ENCODE peak calls at places on chromosome 14, in four cellular contexts. One of them, this sample, is unnamed.

GRCh38 chr14:90523544-90523943 is 126.7 kb downstream of the CALM1 start:
- DNase-seq in Right ventricle myocardium superior: peak; percentile 13
- DNase-seq in PC-3: peak; percentile 56
- DNase-seq in stimulated activated naive CD4-positive, alpha-beta T cell: no peak
- DNase-seq in this sample: no peak

GRCh38 chr14:103688906-103689902 is 26.0 kb downstream of the XRCC3 start:
- DNase-seq in Right ventricle myocardium superior: no peak
- DNase-seq in PC-3: no peak
- DNase-seq in stimulated activated naive CD4-positive, alpha-beta T cell: no peak
- DNase-seq in this sample: no peak

GRCh38 chr14:52553002-52553670 is 500 bp downstream of the GPR137C start:
- DNase-seq in Right ventricle myocardium superior: peak; percentile 49
- DNase-seq in PC-3: peak; percentile 28
- DNase-seq in stimulated activated naive CD4-positive, alpha-beta T cell: peak; percentile 32
- DNase-seq in this sample: no peak

GRCh38 chr14:68553326-68553725 is 239.5 kb downstream of the ZFP36L1 start:
- DNase-seq in Right ventricle myocardium superior: no peak
- DNase-seq in PC-3: no peak
- DNase-seq in stimulated activated naive CD4-positive, alpha-beta T cell: no peak
- DNase-seq in this sample: no peak

GRCh38 chr14:105013150-105013787 is 7.6 kb downstream of the CDCA4 start:
- DNase-seq in Right ventricle myocardium superior: no peak
- DNase-seq in PC-3: no peak
- DNase-seq in stimulated activated naive CD4-positive, alpha-beta T cell: no peak
- DNase-seq in this sample: peak; percentile 23

GRCh38 chr14:99946652-99947489 is 118.4 kb upstream of the EVL start:
- DNase-seq in Right ventricle myocardium superior: no peak
- DNase-seq in PC-3: peak; percentile 39
- DNase-seq in stimulated activated naive CD4-positive, alpha-beta T cell: peak; percentile 40
- DNase-seq in this sample: no peak

GRCh38 chr14:105473677-105474477 is 744 bp upstream of the CRIP2 start:
- DNase-seq in Right ventricle myocardium superior: peak; percentile 97
- DNase-seq in PC-3: peak; percentile 89
- DNase-seq in stimulated activated naive CD4-positive, alpha-beta T cell: peak; percentile 73
- DNase-seq in this sample: peak; percentile 92

GRCh38 chr14:72644758-72645489 is 249.0 kb downstream of the DPF3 start:
- DNase-seq in Right ventricle myocardium superior: no peak
- DNase-seq in PC-3: no peak
- DNase-seq in stimulated activated naive CD4-positive, alpha-beta T cell: no peak
- DNase-seq in this sample: no peak

GRCh38 chr14:49954171-49954631 is 61.3 kb downstream of the ARF6 start:
- DNase-seq in Right ventricle myocardium superior: no peak
- DNase-seq in PC-3: no peak
- DNase-seq in stimulated activated naive CD4-positive, alpha-beta T cell: no peak
- DNase-seq in this sample: no peak

GRCh38 chr14:68824517-68825347 is 31.9 kb upstream of the ZFP36L1 start:
- DNase-seq in Right ventricle myocardium superior: peak; percentile 94
- DNase-seq in PC-3: peak; percentile 90
- DNase-seq in stimulated activated naive CD4-positive, alpha-beta T cell: no peak
- DNase-seq in this sample: no peak

GRCh38 chr14:23384364-23385080 is 7.7 kb downstream of the CMTM5 start:
- DNase-seq in Right ventricle myocardium superior: no peak
- DNase-seq in PC-3: no peak
- DNase-seq in stimulated activated naive CD4-positive, alpha-beta T cell: no peak
- DNase-seq in this sample: no peak

GRCh38 chr14:59754256-59754655 is 116.3 kb downstream of the RTN1 start:
- DNase-seq in Right ventricle myocardium superior: no peak
- DNase-seq in PC-3: no peak
- DNase-seq in stimulated activated naive CD4-positive, alpha-beta T cell: no peak
- DNase-seq in this sample: no peak

GRCh38 chr14:83217492-83217891 is 1683.8 kb upstream of the SEL1L start:
- DNase-seq in Right ventricle myocardium superior: no peak
- DNase-seq in PC-3: peak; percentile 7
- DNase-seq in stimulated activated naive CD4-positive, alpha-beta T cell: no peak
- DNase-seq in this sample: no peak

GRCh38 chr14:53955671-53956426 is 776 bp downstream of the BMP4 start:
- DNase-seq in Right ventricle myocardium superior: peak; percentile 82
- DNase-seq in PC-3: no peak
- DNase-seq in stimulated activated naive CD4-positive, alpha-beta T cell: no peak
- DNase-seq in this sample: peak; percentile 72

GRCh38 chr14:69719501-69719951 is 47.4 kb upstream of the SRSF5 start:
- DNase-seq in Right ventricle myocardium superior: peak; percentile 65
- DNase-seq in PC-3: no peak
- DNase-seq in stimulated activated naive CD4-positive, alpha-beta T cell: no peak
- DNase-seq in this sample: peak; percentile 63

GRCh38 chr14:54446201-54446693 is 5.1 kb upstream of the CNIH1 start:
- DNase-seq in Right ventricle myocardium superior: no peak
- DNase-seq in PC-3: peak; percentile 71
- DNase-seq in stimulated activated naive CD4-positive, alpha-beta T cell: no peak
- DNase-seq in this sample: no peak

GRCh38 chr14:32623300-32624093 is 294.4 kb downstream of the AKAP6 start:
- DNase-seq in Right ventricle myocardium superior: no peak
- DNase-seq in PC-3: peak; percentile 69
- DNase-seq in stimulated activated naive CD4-positive, alpha-beta T cell: no peak
- DNase-seq in this sample: no peak

GRCh38 chr14:65210118-65210826 is 108.0 kb upstream of the MAX start:
- DNase-seq in Right ventricle myocardium superior: no peak
- DNase-seq in PC-3: peak; percentile 41
- DNase-seq in stimulated activated naive CD4-positive, alpha-beta T cell: no peak
- DNase-seq in this sample: no peak

GRCh38 chr14:63745858-63746425 is 18.1 kb upstream of the SGPP1 start:
- DNase-seq in Right ventricle myocardium superior: no peak
- DNase-seq in PC-3: no peak
- DNase-seq in stimulated activated naive CD4-positive, alpha-beta T cell: no peak
- DNase-seq in this sample: no peak

GRCh38 chr14:63436286-63437098 is 106.7 kb downstream of the PPP2R5E start:
- DNase-seq in Right ventricle myocardium superior: no peak
- DNase-seq in PC-3: no peak
- DNase-seq in stimulated activated naive CD4-positive, alpha-beta T cell: no peak
- DNase-seq in this sample: no peak

GRCh38 chr14:71243697-71244096 is 336.4 kb downstream of the PCNX1 start:
- DNase-seq in Right ventricle myocardium superior: no peak
- DNase-seq in PC-3: no peak
- DNase-seq in stimulated activated naive CD4-positive, alpha-beta T cell: no peak
- DNase-seq in this sample: no peak

GRCh38 chr14:68939893-68940613 is 39.0 kb downstream of the ACTN1 start:
- DNase-seq in Right ventricle myocardium superior: peak; percentile 86
- DNase-seq in PC-3: peak; percentile 68
- DNase-seq in stimulated activated naive CD4-positive, alpha-beta T cell: no peak
- DNase-seq in this sample: peak; percentile 84

GRCh38 chr14:90132821-90133570 is 71.2 kb downstream of the KCNK13 start:
- DNase-seq in Right ventricle myocardium superior: no peak
- DNase-seq in PC-3: no peak
- DNase-seq in stimulated activated naive CD4-positive, alpha-beta T cell: no peak
- DNase-seq in this sample: peak; percentile 72

GRCh38 chr14:53767566-53767965 is 189.1 kb downstream of the BMP4 start:
- DNase-seq in Right ventricle myocardium superior: no peak
- DNase-seq in PC-3: no peak
- DNase-seq in stimulated activated naive CD4-positive, alpha-beta T cell: no peak
- DNase-seq in this sample: no peak

GRCh38 chr14:29446971-29447370 is 480.7 kb downstream of the PRKD1 start:
- DNase-seq in Right ventricle myocardium superior: no peak
- DNase-seq in PC-3: no peak
- DNase-seq in stimulated activated naive CD4-positive, alpha-beta T cell: no peak
- DNase-seq in this sample: no peak

GRCh38 chr14:97838986-97839385 is 1041.8 kb downstream of the VRK1 start:
- DNase-seq in Right ventricle myocardium superior: no peak
- DNase-seq in PC-3: no peak
- DNase-seq in stimulated activated naive CD4-positive, alpha-beta T cell: no peak
- DNase-seq in this sample: no peak

GRCh38 chr14:75138492-75138891 is 11.6 kb upstream of the NEK9 start:
- DNase-seq in Right ventricle myocardium superior: no peak
- DNase-seq in PC-3: no peak
- DNase-seq in stimulated activated naive CD4-positive, alpha-beta T cell: no peak
- DNase-seq in this sample: no peak

GRCh38 chr14:76699209-76699608 is 62.1 kb upstream of the VASH1 start:
- DNase-seq in Right ventricle myocardium superior: no peak
- DNase-seq in PC-3: no peak
- DNase-seq in stimulated activated naive CD4-positive, alpha-beta T cell: no peak
- DNase-seq in this sample: no peak

GRCh38 chr14:68554231-68554630 is 238.6 kb downstream of the ZFP36L1 start:
- DNase-seq in Right ventricle myocardium superior: no peak
- DNase-seq in PC-3: no peak
- DNase-seq in stimulated activated naive CD4-positive, alpha-beta T cell: no peak
- DNase-seq in this sample: no peak

GRCh38 chr14:68979722-68980552 is 835 bp upstream of the ACTN1 start:
- DNase-seq in Right ventricle myocardium superior: peak; percentile 71
- DNase-seq in PC-3: peak; percentile 75
- DNase-seq in stimulated activated naive CD4-positive, alpha-beta T cell: no peak
- DNase-seq in this sample: peak; percentile 59

GRCh38 chr14:71070169-71070568 is 162.9 kb downstream of the PCNX1 start:
- DNase-seq in Right ventricle myocardium superior: no peak
- DNase-seq in PC-3: peak; percentile 67
- DNase-seq in stimulated activated naive CD4-positive, alpha-beta T cell: no peak
- DNase-seq in this sample: peak; percentile 21

GRCh38 chr14:28083456-28083855 is 683.1 kb upstream of the FOXG1 start:
- DNase-seq in Right ventricle myocardium superior: no peak
- DNase-seq in PC-3: peak; percentile 48
- DNase-seq in stimulated activated naive CD4-positive, alpha-beta T cell: no peak
- DNase-seq in this sample: no peak

GRCh38 chr14:68770051-68770450 is 22.8 kb downstream of the ZFP36L1 start:
- DNase-seq in Right ventricle myocardium superior: no peak
- DNase-seq in PC-3: no peak
- DNase-seq in stimulated activated naive CD4-positive, alpha-beta T cell: no peak
- DNase-seq in this sample: no peak

GRCh38 chr14:73239463-73240241 is 2.3 kb downstream of the PAPLN start:
- DNase-seq in Right ventricle myocardium superior: peak; percentile 78
- DNase-seq in PC-3: peak; percentile 47
- DNase-seq in stimulated activated naive CD4-positive, alpha-beta T cell: no peak
- DNase-seq in this sample: peak; percentile 64

GRCh38 chr14:93764211-93764659 is 24.1 kb downstream of the PRIMA1 start:
- DNase-seq in Right ventricle myocardium superior: peak; percentile 59
- DNase-seq in PC-3: peak; percentile 83
- DNase-seq in stimulated activated naive CD4-positive, alpha-beta T cell: no peak
- DNase-seq in this sample: no peak

GRCh38 chr14:100780646-100781355 is 45.1 kb upstream of the MEG3 start:
- DNase-seq in Right ventricle myocardium superior: no peak
- DNase-seq in PC-3: no peak
- DNase-seq in stimulated activated naive CD4-positive, alpha-beta T cell: no peak
- DNase-seq in this sample: no peak

GRCh38 chr14:73741386-73741875 is 27.2 kb upstream of the PNMA1 start:
- DNase-seq in Right ventricle myocardium superior: peak; percentile 86
- DNase-seq in PC-3: peak; percentile 80
- DNase-seq in stimulated activated naive CD4-positive, alpha-beta T cell: peak; percentile 55
- DNase-seq in this sample: peak; percentile 94

GRCh38 chr14:31934767-31935266 is 142.3 kb upstream of the ARHGAP5 start:
- DNase-seq in Right ventricle myocardium superior: no peak
- DNase-seq in PC-3: peak; percentile 61
- DNase-seq in stimulated activated naive CD4-positive, alpha-beta T cell: peak; percentile 5
- DNase-seq in this sample: no peak

GRCh38 chr14:61332658-61333029 is 11.3 kb downstream of the PRKCH start:
- DNase-seq in Right ventricle myocardium superior: no peak
- DNase-seq in PC-3: no peak
- DNase-seq in stimulated activated naive CD4-positive, alpha-beta T cell: no peak
- DNase-seq in this sample: no peak